ENCODE peak calls at places on chromosomes 12 and 14, in five cellular contexts. B is GM12864, Z is GM23338, U is ascending aorta, Y is iPS-NIHi11. X is an unnamed sample.

GRCh38 chr12:79883216-79883615 is 51.7 kb downstream of the PPP1R12A start:
- DNase-seq in B (no peak), Z (no peak), U (no peak), Y (no peak), X (no peak)

GRCh38 chr12:47828008-47828966 is 8.6 kb upstream of the HDAC7 start:
- DNase-seq in B (no peak), Z (no peak), U (no peak), Y (no peak), X (no peak)

GRCh38 chr14:21454843-21455550 is 926 bp downstream of the CHD8 start:
- DNase-seq in B (no peak), Z (peak), U (no peak), Y (no peak), X (no peak)

GRCh38 chr14:61498303-61498702 is 176.9 kb downstream of the PRKCH start:
- DNase-seq in B (no peak), Z (no peak), U (no peak), Y (no peak), X (no peak)

GRCh38 chr12:55722948-55723347 is 2.8 kb downstream of the RDH5 start:
- DNase-seq in B (no peak), Z (no peak), U (no peak), Y (no peak), X (no peak)

GRCh38 chr12:44779766-44780165 is 96.3 kb downstream of the NELL2 start:
- DNase-seq in B (no peak), Z (no peak), U (no peak), Y (no peak), X (no peak)

GRCh38 chr12:28601659-28602058 is 411.4 kb downstream of the CCDC91 start:
- DNase-seq in B (no peak), Z (no peak), U (no peak), Y (no peak), X (no peak)

GRCh38 chr14:53331247-53331646 is 178.1 kb upstream of the DDHD1 start:
- DNase-seq in B (no peak), Z (no peak), U (no peak), Y (no peak), X (no peak)

GRCh38 chr12:82359115-82359478 is 768 bp downstream of the METTL25 start:
- DNase-seq in B (no peak), Z (peak), U (no peak), Y (peak), X (peak)

X was measured in NCI-H1930.